ENCODE peak calls at places on chromosomes 7 and 10, in ten cellular contexts. One of them, this sample, is unnamed.

GRCh38 chr7:157845203-157845810 is 508.5 kb downstream of the DNAJB6 start:
- DNase-seq in hepatic stellate cell: no peak
- DNase-seq in cardiac fibroblast: no peak
- DNase-seq in activated T-cell treated with anti-CD3 and anti-CD28 coated beads for 48 hours: no peak
- DNase-seq in kidney tubule cell: no peak
- DNase-seq in activated naive CD4-positive, alpha-beta T cell treated with anti-CD3 and anti-CD28 coated beads, Interleukin-2, amount 50 U/mL, for 72 hours: no peak
- DNase-seq in retina: no peak
- DNase-seq in omental fat pad: no peak
- DNase-seq in iris pigment epithelial cell: no peak
- DNase-seq in activated naive CD8-positive, alpha-beta T cell treated with anti-CD3 and anti-CD28 coated beads, Interleukin-2, amount 50 U/mL, for 24 hours: no peak
- DNase-seq in this sample: no peak

GRCh38 chr10:6382081-6382480 is 179.3 kb downstream of the PFKFB3 start:
- DNase-seq in hepatic stellate cell: no peak
- DNase-seq in cardiac fibroblast: peak; percentile 68
- DNase-seq in activated T-cell treated with anti-CD3 and anti-CD28 coated beads for 48 hours: no peak
- DNase-seq in kidney tubule cell: no peak
- DNase-seq in activated naive CD4-positive, alpha-beta T cell treated with anti-CD3 and anti-CD28 coated beads, Interleukin-2, amount 50 U/mL, for 72 hours: no peak
- DNase-seq in retina: no peak
- DNase-seq in omental fat pad: no peak
- DNase-seq in iris pigment epithelial cell: peak; percentile 48
- DNase-seq in activated naive CD8-positive, alpha-beta T cell treated with anti-CD3 and anti-CD28 coated beads, Interleukin-2, amount 50 U/mL, for 24 hours: peak; percentile 16
- DNase-seq in this sample: peak; percentile 67

GRCh38 chr10:4677296-4678021 is 148.5 kb upstream of the AKR1E2 start:
- DNase-seq in hepatic stellate cell: no peak
- DNase-seq in cardiac fibroblast: peak; percentile 98
- DNase-seq in activated T-cell treated with anti-CD3 and anti-CD28 coated beads for 48 hours: no peak
- DNase-seq in kidney tubule cell: peak; percentile 51
- DNase-seq in activated naive CD4-positive, alpha-beta T cell treated with anti-CD3 and anti-CD28 coated beads, Interleukin-2, amount 50 U/mL, for 72 hours: no peak
- DNase-seq in retina: no peak
- DNase-seq in omental fat pad: no peak
- DNase-seq in iris pigment epithelial cell: peak; percentile 95
- DNase-seq in activated naive CD8-positive, alpha-beta T cell treated with anti-CD3 and anti-CD28 coated beads, Interleukin-2, amount 50 U/mL, for 24 hours: no peak
- DNase-seq in this sample: peak; percentile 94

GRCh38 chr7:460374-461117 is 59.1 kb downstream of the PDGFA start:
- DNase-seq in hepatic stellate cell: peak; percentile 96
- DNase-seq in cardiac fibroblast: peak; percentile 48
- DNase-seq in activated T-cell treated with anti-CD3 and anti-CD28 coated beads for 48 hours: no peak
- DNase-seq in kidney tubule cell: peak; percentile 43
- DNase-seq in activated naive CD4-positive, alpha-beta T cell treated with anti-CD3 and anti-CD28 coated beads, Interleukin-2, amount 50 U/mL, for 72 hours: no peak
- DNase-seq in retina: peak; percentile 47
- DNase-seq in omental fat pad: peak; percentile 12
- DNase-seq in iris pigment epithelial cell: peak; percentile 38
- DNase-seq in activated naive CD8-positive, alpha-beta T cell treated with anti-CD3 and anti-CD28 coated beads, Interleukin-2, amount 50 U/mL, for 24 hours: no peak
- DNase-seq in this sample: peak; percentile 58

GRCh38 chr7:107580716-107581383 is 804 bp downstream of the BCAP29 start:
- DNase-seq in hepatic stellate cell: no peak
- DNase-seq in cardiac fibroblast: no peak
- DNase-seq in activated T-cell treated with anti-CD3 and anti-CD28 coated beads for 48 hours: no peak
- DNase-seq in kidney tubule cell: no peak
- DNase-seq in activated naive CD4-positive, alpha-beta T cell treated with anti-CD3 and anti-CD28 coated beads, Interleukin-2, amount 50 U/mL, for 72 hours: no peak
- DNase-seq in retina: no peak
- DNase-seq in omental fat pad: no peak
- DNase-seq in iris pigment epithelial cell: no peak
- DNase-seq in activated naive CD8-positive, alpha-beta T cell treated with anti-CD3 and anti-CD28 coated beads, Interleukin-2, amount 50 U/mL, for 24 hours: no peak
- DNase-seq in this sample: no peak

GRCh38 chr10:131901181-131901829 is 497 bp downstream of the PPP2R2D start:
- DNase-seq in hepatic stellate cell: peak; percentile 45
- DNase-seq in cardiac fibroblast: peak; percentile 37
- DNase-seq in activated T-cell treated with anti-CD3 and anti-CD28 coated beads for 48 hours: no peak
- DNase-seq in kidney tubule cell: peak; percentile 51
- DNase-seq in activated naive CD4-positive, alpha-beta T cell treated with anti-CD3 and anti-CD28 coated beads, Interleukin-2, amount 50 U/mL, for 72 hours: peak; percentile 60
- DNase-seq in retina: peak; percentile 70
- DNase-seq in omental fat pad: peak; percentile 26
- DNase-seq in iris pigment epithelial cell: peak; percentile 35
- DNase-seq in activated naive CD8-positive, alpha-beta T cell treated with anti-CD3 and anti-CD28 coated beads, Interleukin-2, amount 50 U/mL, for 24 hours: peak; percentile 53
- DNase-seq in this sample: peak; percentile 18

GRCh38 chr10:114824396-114824795 is 2.8 kb downstream of the FHIP2A start:
- DNase-seq in hepatic stellate cell: peak; percentile 27
- DNase-seq in cardiac fibroblast: peak; percentile 70
- DNase-seq in activated T-cell treated with anti-CD3 and anti-CD28 coated beads for 48 hours: no peak
- DNase-seq in kidney tubule cell: no peak
- DNase-seq in activated naive CD4-positive, alpha-beta T cell treated with anti-CD3 and anti-CD28 coated beads, Interleukin-2, amount 50 U/mL, for 72 hours: no peak
- DNase-seq in retina: no peak
- DNase-seq in omental fat pad: no peak
- DNase-seq in iris pigment epithelial cell: peak; percentile 12
- DNase-seq in activated naive CD8-positive, alpha-beta T cell treated with anti-CD3 and anti-CD28 coated beads, Interleukin-2, amount 50 U/mL, for 24 hours: no peak
- DNase-seq in this sample: no peak

GRCh38 chr7:109901916-109902315 is 1189.0 kb upstream of the LRRN3 start:
- DNase-seq in hepatic stellate cell: no peak
- DNase-seq in cardiac fibroblast: no peak
- DNase-seq in activated T-cell treated with anti-CD3 and anti-CD28 coated beads for 48 hours: no peak
- DNase-seq in kidney tubule cell: no peak
- DNase-seq in activated naive CD4-positive, alpha-beta T cell treated with anti-CD3 and anti-CD28 coated beads, Interleukin-2, amount 50 U/mL, for 72 hours: no peak
- DNase-seq in retina: no peak
- DNase-seq in omental fat pad: no peak
- DNase-seq in iris pigment epithelial cell: peak; percentile 1
- DNase-seq in activated naive CD8-positive, alpha-beta T cell treated with anti-CD3 and anti-CD28 coated beads, Interleukin-2, amount 50 U/mL, for 24 hours: no peak
- DNase-seq in this sample: no peak

GRCh38 chr10:127824826-127825225 is 67.9 kb downstream of the CLRN3 start:
- DNase-seq in hepatic stellate cell: no peak
- DNase-seq in cardiac fibroblast: no peak
- DNase-seq in activated T-cell treated with anti-CD3 and anti-CD28 coated beads for 48 hours: no peak
- DNase-seq in kidney tubule cell: no peak
- DNase-seq in activated naive CD4-positive, alpha-beta T cell treated with anti-CD3 and anti-CD28 coated beads, Interleukin-2, amount 50 U/mL, for 72 hours: no peak
- DNase-seq in retina: no peak
- DNase-seq in omental fat pad: no peak
- DNase-seq in iris pigment epithelial cell: no peak
- DNase-seq in activated naive CD8-positive, alpha-beta T cell treated with anti-CD3 and anti-CD28 coated beads, Interleukin-2, amount 50 U/mL, for 24 hours: no peak
- DNase-seq in this sample: no peak

GRCh38 chr7:17558558-17559332 is 260.3 kb downstream of the AHR start:
- DNase-seq in hepatic stellate cell: no peak
- DNase-seq in cardiac fibroblast: peak; percentile 26
- DNase-seq in activated T-cell treated with anti-CD3 and anti-CD28 coated beads for 48 hours: no peak
- DNase-seq in kidney tubule cell: peak; percentile 71
- DNase-seq in activated naive CD4-positive, alpha-beta T cell treated with anti-CD3 and anti-CD28 coated beads, Interleukin-2, amount 50 U/mL, for 72 hours: no peak
- DNase-seq in retina: no peak
- DNase-seq in omental fat pad: no peak
- DNase-seq in iris pigment epithelial cell: no peak
- DNase-seq in activated naive CD8-positive, alpha-beta T cell treated with anti-CD3 and anti-CD28 coated beads, Interleukin-2, amount 50 U/mL, for 24 hours: no peak
- DNase-seq in this sample: no peak

GRCh38 chr7:80816806-80817205 is 102.0 kb downstream of the SEMA3C start:
- DNase-seq in hepatic stellate cell: no peak
- DNase-seq in cardiac fibroblast: no peak
- DNase-seq in activated T-cell treated with anti-CD3 and anti-CD28 coated beads for 48 hours: no peak
- DNase-seq in kidney tubule cell: no peak
- DNase-seq in activated naive CD4-positive, alpha-beta T cell treated with anti-CD3 and anti-CD28 coated beads, Interleukin-2, amount 50 U/mL, for 72 hours: no peak
- DNase-seq in retina: no peak
- DNase-seq in omental fat pad: no peak
- DNase-seq in iris pigment epithelial cell: no peak
- DNase-seq in activated naive CD8-positive, alpha-beta T cell treated with anti-CD3 and anti-CD28 coated beads, Interleukin-2, amount 50 U/mL, for 24 hours: no peak
- DNase-seq in this sample: no peak

GRCh38 chr10:44995914-44996633 is 4.6 kb upstream of the ZNF22 start:
- DNase-seq in hepatic stellate cell: peak; percentile 57
- DNase-seq in cardiac fibroblast: peak; percentile 74
- DNase-seq in activated T-cell treated with anti-CD3 and anti-CD28 coated beads for 48 hours: no peak
- DNase-seq in kidney tubule cell: no peak
- DNase-seq in activated naive CD4-positive, alpha-beta T cell treated with anti-CD3 and anti-CD28 coated beads, Interleukin-2, amount 50 U/mL, for 72 hours: no peak
- DNase-seq in retina: no peak
- DNase-seq in omental fat pad: no peak
- DNase-seq in iris pigment epithelial cell: peak; percentile 90
- DNase-seq in activated naive CD8-positive, alpha-beta T cell treated with anti-CD3 and anti-CD28 coated beads, Interleukin-2, amount 50 U/mL, for 24 hours: no peak
- DNase-seq in this sample: peak; percentile 84

GRCh38 chr10:112442063-112442462 is 4.7 kb downstream of the ZDHHC6 start:
- DNase-seq in hepatic stellate cell: no peak
- DNase-seq in cardiac fibroblast: no peak
- DNase-seq in activated T-cell treated with anti-CD3 and anti-CD28 coated beads for 48 hours: no peak
- DNase-seq in kidney tubule cell: no peak
- DNase-seq in activated naive CD4-positive, alpha-beta T cell treated with anti-CD3 and anti-CD28 coated beads, Interleukin-2, amount 50 U/mL, for 72 hours: no peak
- DNase-seq in retina: no peak
- DNase-seq in omental fat pad: no peak
- DNase-seq in iris pigment epithelial cell: no peak
- DNase-seq in activated naive CD8-positive, alpha-beta T cell treated with anti-CD3 and anti-CD28 coated beads, Interleukin-2, amount 50 U/mL, for 24 hours: no peak
- DNase-seq in this sample: no peak

GRCh38 chr7:26179826-26180497 is 20.6 kb downstream of the HNRNPA2B1 start:
- DNase-seq in hepatic stellate cell: no peak
- DNase-seq in cardiac fibroblast: no peak
- DNase-seq in activated T-cell treated with anti-CD3 and anti-CD28 coated beads for 48 hours: no peak
- DNase-seq in kidney tubule cell: no peak
- DNase-seq in activated naive CD4-positive, alpha-beta T cell treated with anti-CD3 and anti-CD28 coated beads, Interleukin-2, amount 50 U/mL, for 72 hours: no peak
- DNase-seq in retina: no peak
- DNase-seq in omental fat pad: no peak
- DNase-seq in iris pigment epithelial cell: no peak
- DNase-seq in activated naive CD8-positive, alpha-beta T cell treated with anti-CD3 and anti-CD28 coated beads, Interleukin-2, amount 50 U/mL, for 24 hours: no peak
- DNase-seq in this sample: no peak

GRCh38 chr10:131311661-131312260 is at the start of gene TCERG1L:
- DNase-seq in hepatic stellate cell: no peak
- DNase-seq in cardiac fibroblast: no peak
- DNase-seq in activated T-cell treated with anti-CD3 and anti-CD28 coated beads for 48 hours: peak; percentile 15
- DNase-seq in kidney tubule cell: peak; percentile 13
- DNase-seq in activated naive CD4-positive, alpha-beta T cell treated with anti-CD3 and anti-CD28 coated beads, Interleukin-2, amount 50 U/mL, for 72 hours: no peak
- DNase-seq in retina: no peak
- DNase-seq in omental fat pad: no peak
- DNase-seq in iris pigment epithelial cell: no peak
- DNase-seq in activated naive CD8-positive, alpha-beta T cell treated with anti-CD3 and anti-CD28 coated beads, Interleukin-2, amount 50 U/mL, for 24 hours: no peak
- DNase-seq in this sample: no peak

GRCh38 chr10:50409965-50410811 is 158.9 kb upstream of the ASAH2 start:
- DNase-seq in hepatic stellate cell: no peak
- DNase-seq in cardiac fibroblast: peak; percentile 62
- DNase-seq in activated T-cell treated with anti-CD3 and anti-CD28 coated beads for 48 hours: no peak
- DNase-seq in kidney tubule cell: peak; percentile 19
- DNase-seq in activated naive CD4-positive, alpha-beta T cell treated with anti-CD3 and anti-CD28 coated beads, Interleukin-2, amount 50 U/mL, for 72 hours: no peak
- DNase-seq in retina: no peak
- DNase-seq in omental fat pad: no peak
- DNase-seq in iris pigment epithelial cell: peak; percentile 70
- DNase-seq in activated naive CD8-positive, alpha-beta T cell treated with anti-CD3 and anti-CD28 coated beads, Interleukin-2, amount 50 U/mL, for 24 hours: no peak
- DNase-seq in this sample: no peak

GRCh38 chr10:70551491-70551890 is 51.0 kb downstream of the PRF1 start:
- DNase-seq in hepatic stellate cell: no peak
- DNase-seq in cardiac fibroblast: no peak
- DNase-seq in activated T-cell treated with anti-CD3 and anti-CD28 coated beads for 48 hours: no peak
- DNase-seq in kidney tubule cell: no peak
- DNase-seq in activated naive CD4-positive, alpha-beta T cell treated with anti-CD3 and anti-CD28 coated beads, Interleukin-2, amount 50 U/mL, for 72 hours: no peak
- DNase-seq in retina: no peak
- DNase-seq in omental fat pad: no peak
- DNase-seq in iris pigment epithelial cell: no peak
- DNase-seq in activated naive CD8-positive, alpha-beta T cell treated with anti-CD3 and anti-CD28 coated beads, Interleukin-2, amount 50 U/mL, for 24 hours: no peak
- DNase-seq in this sample: no peak

GRCh38 chr7:31312864-31313263 is 27.7 kb downstream of the NEUROD6 start:
- DNase-seq in hepatic stellate cell: no peak
- DNase-seq in cardiac fibroblast: no peak
- DNase-seq in activated T-cell treated with anti-CD3 and anti-CD28 coated beads for 48 hours: no peak
- DNase-seq in kidney tubule cell: no peak
- DNase-seq in activated naive CD4-positive, alpha-beta T cell treated with anti-CD3 and anti-CD28 coated beads, Interleukin-2, amount 50 U/mL, for 72 hours: no peak
- DNase-seq in retina: no peak
- DNase-seq in omental fat pad: no peak
- DNase-seq in iris pigment epithelial cell: no peak
- DNase-seq in activated naive CD8-positive, alpha-beta T cell treated with anti-CD3 and anti-CD28 coated beads, Interleukin-2, amount 50 U/mL, for 24 hours: no peak
- DNase-seq in this sample: no peak

GRCh38 chr7:8190121-8190895 is 71.7 kb downstream of the ICA1 start:
- DNase-seq in hepatic stellate cell: peak; percentile 6
- DNase-seq in cardiac fibroblast: peak; percentile 73
- DNase-seq in activated T-cell treated with anti-CD3 and anti-CD28 coated beads for 48 hours: peak; percentile 15
- DNase-seq in kidney tubule cell: peak; percentile 66
- DNase-seq in activated naive CD4-positive, alpha-beta T cell treated with anti-CD3 and anti-CD28 coated beads, Interleukin-2, amount 50 U/mL, for 72 hours: no peak
- DNase-seq in retina: peak; percentile 38
- DNase-seq in omental fat pad: peak; percentile 30
- DNase-seq in iris pigment epithelial cell: peak; percentile 46
- DNase-seq in activated naive CD8-positive, alpha-beta T cell treated with anti-CD3 and anti-CD28 coated beads, Interleukin-2, amount 50 U/mL, for 24 hours: peak; percentile 56
- DNase-seq in this sample: peak; percentile 59

This sample was measured in fibroblast of pulmonary artery.